ENCODE peak calls at places on chromosomes 4 and X, in six cellular contexts. E is brain microvascular endothelial cell, M is mammary epithelial cell, R is OCI-LY7, G is GM13977, Z is upper lobe of left lung. Y is an unnamed sample.

GRCh38 chrX:103155201-103155600 is 59.7 kb upstream of the BEX4 start:
- DNase-seq in E (no peak), M (no peak), R (no peak), G (no peak), Z (no peak), Y (no peak)

GRCh38 chr4:168711197-168712120 is 214.6 kb downstream of the PALLD start:
- DNase-seq in E (peak), M (peak), R (no peak), G (no peak), Z (no peak), Y (no peak)

GRCh38 chrX:66163849-66164401 is at the start of gene HEPH:
- DNase-seq in E (no peak), M (peak), R (no peak), G (no peak), Z (no peak), Y (no peak)

GRCh38 chr4:2793920-2794706 is 1.2 kb downstream of the SH3BP2 start:
- DNase-seq in E (no peak), M (no peak), R (no peak), G (no peak), Z (peak), Y (no peak)

GRCh38 chr4:38387348-38387747 is 276.7 kb upstream of the KLF3 start:
- DNase-seq in E (peak), M (peak), R (no peak), G (no peak), Z (peak), Y (no peak)

GRCh38 chrX:69503835-69504625 is at the start of gene NALF2:
- DNase-seq in E (no peak), M (peak), R (peak), G (peak), Z (peak), Y (peak)

GRCh38 chr4:184461711-184462110 is 12.6 kb downstream of the IRF2 start:
- DNase-seq in E (no peak), M (no peak), R (no peak), G (no peak), Z (no peak), Y (no peak)

GRCh38 chr4:153651961-153652784 is 31.9 kb upstream of the TLR2 start:
- DNase-seq in E (peak), M (peak), R (no peak), G (no peak), Z (peak), Y (no peak)

GRCh38 chrX:126489141-126489540 is 63.5 kb downstream of the DCAF12L1 start:
- DNase-seq in E (no peak), M (no peak), R (no peak), G (no peak), Z (no peak), Y (no peak)

GRCh38 chr4:96004341-96004740 is 164.4 kb downstream of the PDHA2 start:
- DNase-seq in E (no peak), M (no peak), R (no peak), G (no peak), Z (no peak), Y (no peak)

GRCh38 chr4:88761861-88762523 is 64.4 kb upstream of the NAP1L5 start:
- DNase-seq in E (no peak), M (no peak), R (no peak), G (no peak), Z (no peak), Y (no peak)

GRCh38 chr4:128521156-128521555 is 233.5 kb upstream of the PGRMC2 start:
- DNase-seq in E (no peak), M (no peak), R (no peak), G (no peak), Z (no peak), Y (no peak)

GRCh38 chr4:69894221-69894620 is 34.3 kb upstream of the SULT1E1 start:
- DNase-seq in E (no peak), M (no peak), R (no peak), G (no peak), Z (no peak), Y (no peak)

GRCh38 chr4:69894706-69895105 is 34.8 kb upstream of the SULT1E1 start:
- DNase-seq in E (no peak), M (no peak), R (no peak), G (no peak), Z (no peak), Y (no peak)

GRCh38 chr4:69896530-69897116 is 34.2 kb upstream of the CSN1S1 start:
- DNase-seq in E (no peak), M (no peak), R (no peak), G (no peak), Z (no peak), Y (no peak)
- TF ChIP-seq CTCF in E (peak), M (peak), R (peak), G (peak), Z (peak), Y (peak)

DNA sequence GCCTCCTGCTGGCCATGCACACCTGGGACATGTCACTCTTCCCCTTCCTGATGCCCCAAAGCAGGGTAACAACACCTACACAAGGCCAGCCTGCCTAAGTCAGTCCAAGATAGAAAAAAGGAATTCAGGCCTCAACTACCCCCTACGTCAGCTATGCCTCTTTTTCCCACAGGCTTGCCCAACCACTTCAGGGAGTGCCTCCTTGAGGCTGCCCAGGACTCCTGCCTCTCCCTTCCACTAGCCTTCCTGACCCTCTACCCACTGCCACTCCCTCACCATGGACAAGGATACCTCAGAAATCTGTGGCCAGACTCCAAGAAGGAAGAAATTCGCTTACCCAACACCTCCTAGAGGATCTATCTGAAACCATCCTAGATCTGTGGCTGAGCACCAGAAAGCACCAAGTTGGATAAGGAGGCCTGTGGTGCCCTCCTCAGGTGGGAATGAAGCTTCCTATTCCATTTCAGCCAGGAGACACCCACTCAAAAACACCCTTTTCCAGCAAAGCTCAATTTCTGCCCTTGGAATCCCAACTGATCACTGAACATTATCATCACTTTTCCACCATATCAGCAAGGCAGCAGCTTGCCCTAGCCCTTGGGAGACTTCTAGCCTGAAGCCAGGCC is 1.8 kb downstream of the KDM5C start:
- DNase-seq in E (no peak), M (peak), R (no peak), G (no peak), Z (peak), Y (no peak)
- TF ChIP-seq CTCF in E (no peak), M (peak), R (no peak), G (no peak), Z (peak), Y (no peak)

GRCh38 chr4:68744368-68744767 is 71.4 kb upstream of the UGT2B10 start:
- DNase-seq in E (no peak), M (no peak), R (no peak), G (no peak), Z (no peak), Y (no peak)
- TF ChIP-seq CTCF in E (no peak), M (no peak), R (no peak), G (no peak), Z (no peak), Y (no peak)

GRCh38 chr4:87032884-87033533 is 98.2 kb downstream of the AFF1 start:
- DNase-seq in E (peak), M (peak), R (no peak), G (no peak), Z (no peak), Y (no peak)
- TF ChIP-seq CTCF in E (no peak), M (no peak), R (no peak), G (no peak), Z (no peak), Y (no peak)

GRCh38 chr4:48557478-48557877 is 67.4 kb downstream of the ZAR1 start:
- DNase-seq in E (no peak), M (no peak), R (no peak), G (no peak), Z (no peak), Y (no peak)
- TF ChIP-seq CTCF in E (peak), M (peak), R (peak), G (no peak), Z (no peak), Y (no peak)

GRCh38 chr4:48432017-48432416 is 51.1 kb upstream of the SLC10A4 start:
- DNase-seq in E (no peak), M (no peak), R (no peak), G (no peak), Z (no peak), Y (no peak)

GRCh38 chr4:48428926-48429325 is 54.2 kb upstream of the SLC10A4 start:
- DNase-seq in E (no peak), M (no peak), R (no peak), G (no peak), Z (no peak), Y (no peak)

GRCh38 chr4:48436318-48436717 is 46.8 kb upstream of the SLC10A4 start:
- DNase-seq in E (no peak), M (no peak), R (no peak), G (no peak), Z (no peak), Y (no peak)

GRCh38 chr4:48429709-48430474 is 53.3 kb upstream of the SLC10A4 start:
- DNase-seq in E (no peak), M (no peak), R (no peak), G (no peak), Z (no peak), Y (no peak)

GRCh38 chr4:48431401-48431800 is 51.7 kb upstream of the SLC10A4 start:
- DNase-seq in E (no peak), M (no peak), R (no peak), G (no peak), Z (no peak), Y (no peak)
- TF ChIP-seq CTCF in E (no peak), M (no peak), R (no peak), G (no peak), Z (no peak), Y (no peak)